ENCODE peak calls at places on chromosomes 13 and 19, in four cellular contexts. Q is endothelial cell, I is heart right ventricle, T is neural crest cell. W is an unnamed sample.

GRCh38 chr13:43567608-43568007 is 219.2 kb downstream of the ENOX1 start:
- DNase-seq in Q (no peak), I (no peak), T (no peak), W (no peak)

GRCh38 chr13:23378009-23378632 is 55.4 kb downstream of the SACS start:
- DNase-seq in Q (no peak), I (no peak), T (no peak), W (no peak)

GRCh38 chr13:41029629-41030028 is 10.5 kb upstream of the ELF1 start:
- DNase-seq in Q (no peak), I (no peak), T (no peak), W (no peak)

GRCh38 chr13:66940113-66940512 is 290.0 kb downstream of the PCDH9 start:
- DNase-seq in Q (no peak), I (no peak), T (no peak), W (no peak)

GRCh38 chr19:15091918-15092753 is 10.1 kb downstream of the OR1I1 start:
- DNase-seq in Q (peak; percentile 59), I (peak; percentile 15), T (peak; percentile 49), W (no peak)

GRCh38 chr19:55158848-55159793 is 1.6 kb upstream of the TNNI3 start:
- DNase-seq in Q (no peak), I (peak; percentile 84), T (no peak), W (no peak)

GRCh38 chr19:58558623-58559274 is 338 bp upstream of the UBE2M start:
- DNase-seq in Q (peak; percentile 100), I (peak; percentile 100), T (peak; percentile 100), W (peak; percentile 100)

GRCh38 chr13:72839831-72840426 is 58.0 kb downstream of the PIBF1 start:
- DNase-seq in Q (peak; percentile 51), I (no peak), T (peak; percentile 8), W (peak; percentile 57)

GRCh38 chr13:80214521-80214941 is 126.4 kb downstream of the SPRY2 start:
- DNase-seq in Q (no peak), I (no peak), T (no peak), W (peak; percentile 41)

GRCh38 chr19:31334101-31334848 is 15.0 kb downstream of the TSHZ3 start:
- DNase-seq in Q (no peak), I (no peak), T (no peak), W (no peak)

GRCh38 chr19:2546128-2547032 is 70.5 kb downstream of the GADD45B start:
- DNase-seq in Q (no peak), I (peak; percentile 84), T (peak; percentile 77), W (peak; percentile 66)

GRCh38 chr13:112106467-112107141 is 39.7 kb downstream of the SOX1 start:
- DNase-seq in Q (no peak), I (no peak), T (peak; percentile 60), W (no peak)

GRCh38 chr19:601310-601709 is 11.6 kb downstream of the HCN2 start:
- DNase-seq in Q (no peak), I (no peak), T (no peak), W (no peak)

GRCh38 chr13:98571955-98572662 is 4.8 kb downstream of the STK24 start:
- DNase-seq in Q (no peak), I (no peak), T (no peak), W (peak; percentile 50)

GRCh38 chr13:37481005-37481857 is 117.3 kb downstream of the POSTN start:
- DNase-seq in Q (no peak), I (no peak), T (no peak), W (no peak)

GRCh38 chr19:1266818-1267440 is 2.2 kb upstream of the CIRBP start:
- DNase-seq in Q (peak; percentile 89), I (peak; percentile 84), T (peak; percentile 89), W (peak; percentile 91)

GRCh38 chr19:51693819-51694218 is 689 bp downstream of the SPACA6 start:
- DNase-seq in Q (no peak), I (no peak), T (no peak), W (no peak)

GRCh38 chr19:36771275-36772231 is 1.1 kb downstream of the ZNF850 start:
- DNase-seq in Q (peak; percentile 33), I (peak; percentile 48), T (peak; percentile 1), W (no peak)

GRCh38 chr13:87147076-87147475 is 524.1 kb upstream of the SLITRK5 start:
- DNase-seq in Q (no peak), I (no peak), T (no peak), W (no peak)

GRCh38 chr13:84844473-84844872 is 954.7 kb downstream of the SLITRK6 start:
- DNase-seq in Q (no peak), I (no peak), T (no peak), W (no peak)

GRCh38 chr13:111219306-111219705 is 101.1 kb upstream of the TEX29 start:
- DNase-seq in Q (no peak), I (no peak), T (no peak), W (no peak)

GRCh38 chr13:32211788-32212187 is 103.4 kb downstream of the ZAR1L start:
- DNase-seq in Q (no peak), I (no peak), T (no peak), W (no peak)

GRCh38 chr13:107376393-107377085 is 808.6 kb upstream of the ARGLU1 start:
- DNase-seq in Q (no peak), I (no peak), T (no peak), W (no peak)

GRCh38 chr13:85503797-85504196 is 295.4 kb downstream of the SLITRK6 start:
- DNase-seq in Q (no peak), I (no peak), T (no peak), W (no peak)

GRCh38 chr19:1373534-1374249 is 10.0 kb upstream of the NDUFS7 start:
- DNase-seq in Q (no peak), I (peak; percentile 86), T (no peak), W (no peak)

GRCh38 chr13:63288576-63288975 is 1872.9 kb upstream of the PCDH20 start:
- DNase-seq in Q (no peak), I (no peak), T (no peak), W (no peak)

GRCh38 chr13:32783067-32783466 is 196.8 kb downstream of the PDS5B start:
- DNase-seq in Q (no peak), I (no peak), T (no peak), W (no peak)

GRCh38 chr13:53782400-53783030 is 753.9 kb downstream of the OLFM4 start:
- DNase-seq in Q (peak; percentile 24), I (no peak), T (peak; percentile 18), W (no peak)

GRCh38 chr19:55232284-55232597 is 3.7 kb upstream of the TMEM86B start:
- DNase-seq in Q (no peak), I (no peak), T (no peak), W (no peak)

GRCh38 chr19:33193864-33194362 is at the start of gene LRP3:
- DNase-seq in Q (no peak), I (peak; percentile 59), T (peak; percentile 43), W (peak; percentile 65)

GRCh38 chr19:33193269-33193863 is 764 bp upstream of the LRP3 start:
- DNase-seq in Q (no peak), I (no peak), T (no peak), W (no peak)

GRCh38 chr19:33191501-33191900 is 2.6 kb upstream of the LRP3 start:
- DNase-seq in Q (no peak), I (no peak), T (no peak), W (no peak)

GRCh38 chr19:33194527-33194883 is 375 bp downstream of the LRP3 start:
- DNase-seq in Q (no peak), I (no peak), T (no peak), W (no peak)

GRCh38 chr19:33192010-33192409 is 2.1 kb upstream of the LRP3 start:
- DNase-seq in Q (no peak), I (no peak), T (no peak), W (no peak)
- TF ChIP-seq CTCF in Q (no peak), I (no peak), T (peak; percentile 37), W (peak; percentile 44)

GRCh38 chr19:4690362-4690761 is 20.2 kb upstream of the MYDGF start:
- DNase-seq in Q (no peak), I (no peak), T (no peak), W (no peak)
- TF ChIP-seq CTCF in Q (no peak), I (no peak), T (no peak), W (no peak)

GRCh38 chr19:49798574-49798973 is 14.5 kb downstream of the FUZ start:
- DNase-seq in Q (no peak), I (no peak), T (no peak), W (no peak)
- TF ChIP-seq CTCF in Q (no peak), I (no peak), T (no peak), W (no peak)

DNA sequence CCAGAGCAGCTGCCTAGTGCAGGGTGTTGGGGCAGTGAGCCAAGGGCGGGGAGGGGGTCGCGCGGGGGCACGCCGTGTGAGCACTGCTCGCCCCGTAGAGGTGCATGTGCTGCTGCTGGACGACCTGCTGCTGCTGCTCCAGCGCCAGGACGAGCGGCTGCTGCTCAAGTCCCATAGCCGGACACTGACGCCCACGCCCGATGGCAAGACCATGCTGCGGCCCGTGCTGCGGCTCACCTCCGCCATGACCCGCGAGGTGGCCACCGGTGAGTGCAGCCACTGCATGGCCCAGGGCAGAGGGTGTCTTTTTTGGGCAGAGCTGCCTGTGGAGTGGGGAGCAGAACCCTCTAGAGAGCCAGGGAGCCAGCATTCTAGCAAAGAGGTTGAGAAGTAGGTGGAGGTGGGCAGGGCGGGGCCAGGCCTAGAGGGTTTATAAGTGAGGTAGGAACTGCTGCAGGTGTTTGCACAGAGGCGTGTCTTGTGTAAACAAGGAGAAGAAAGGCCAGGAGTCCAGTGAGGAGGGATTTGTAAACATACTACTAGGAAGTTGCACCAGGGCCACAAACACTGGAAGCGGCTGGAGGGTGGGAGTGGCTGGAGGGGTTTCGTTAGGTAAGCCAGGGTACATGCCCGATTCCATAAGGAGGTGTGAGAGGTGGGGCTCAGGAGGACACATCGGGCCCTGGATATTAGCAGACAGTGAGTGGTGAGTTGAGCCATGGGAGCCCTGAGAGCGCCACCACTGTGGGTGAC is 21.3 kb downstream of the ARHGEF1 start:
- DNase-seq in Q (no peak), I (no peak), T (no peak), W (no peak)
- TF ChIP-seq CTCF in Q (no peak), I (no peak), T (no peak), W (no peak)

W was measured in glutamatergic neuron.